ENCODE peak calls at places on chromosomes 16 and 17, in seven cellular contexts. K is psoas muscle, W is fibroblast of lung, S is Peyer's patch, B is PC-3, P is mucosa of descending colon, C is HFF-Myc. F is an unnamed sample.
A peak's percentile ranks its signal among the peaks of the same experiment; 100 is the strongest.

GRCh38 chr17:39921323-39921722 is 2.9 kb upstream of the GSDMB start:
- DNase-seq in K (no peak), W (no peak), S (no peak), B (no peak), P (no peak), C (no peak), F (peak; percentile 44)

GRCh38 chr17:32303861-32304288 is 38.1 kb downstream of the C17orf75 start:
- DNase-seq in K (no peak), W (no peak), S (no peak), B (no peak), P (no peak), C (no peak), F (no peak)

GRCh38 chr17:67891481-67892119 is 66.3 kb downstream of the BPTF start:
- DNase-seq in K (no peak), W (peak; percentile 54), S (no peak), B (peak; percentile 73), P (no peak), C (no peak), F (no peak)

GRCh38 chr17:74972107-74972972 is at the start of gene HID1:
- DNase-seq in K (peak; percentile 68), W (no peak), S (peak; percentile 91), B (peak; percentile 88), P (peak; percentile 83), C (no peak), F (peak; percentile 61)

GRCh38 chr17:5789443-5789842 is 205.1 kb upstream of the NLRP1 start:
- DNase-seq in K (no peak), W (peak; percentile 51), S (no peak), B (no peak), P (no peak), C (no peak), F (no peak)

GRCh38 chr17:67716405-67716798 is 1.3 kb upstream of the NOL11 start:
- DNase-seq in K (no peak), W (no peak), S (no peak), B (no peak), P (no peak), C (no peak), F (no peak)

GRCh38 chr17:80939151-80940145 is 52.2 kb upstream of the CHMP6 start:
- DNase-seq in K (peak; percentile 39), W (no peak), S (no peak), B (no peak), P (no peak), C (no peak), F (no peak)

GRCh38 chr17:22266231-22266630 is 573.9 kb downstream of the KCNJ18 start:
- DNase-seq in K (no peak), W (no peak), S (no peak), B (no peak), P (no peak), C (no peak), F (no peak)

GRCh38 chr17:59426031-59426430 is 94.6 kb downstream of the YPEL2 start:
- DNase-seq in K (no peak), W (no peak), S (no peak), B (no peak), P (no peak), C (no peak), F (no peak)

GRCh38 chr16:58116046-58116445 is 13.1 kb downstream of the CFAP20 start:
- DNase-seq in K (no peak), W (no peak), S (no peak), B (no peak), P (no peak), C (no peak), F (no peak)

GRCh38 chr17:29394761-29395160 is 4.6 kb downstream of the TAOK1 start:
- DNase-seq in K (no peak), W (no peak), S (no peak), B (no peak), P (no peak), C (no peak), F (no peak)

GRCh38 chr16:4373909-4374742 is 2.5 kb downstream of the VASN start:
- DNase-seq in K (peak; percentile 85), W (peak; percentile 97), S (no peak), B (peak; percentile 48), P (no peak), C (no peak), F (no peak)

GRCh38 chr16:86516618-86517003 is 6.3 kb downstream of the FOXF1 start:
- DNase-seq in K (peak; percentile 28), W (peak; percentile 67), S (peak; percentile 50), B (no peak), P (no peak), C (no peak), F (no peak)

GRCh38 chr16:87674405-87674804 is 72.1 kb downstream of the JPH3 start:
- DNase-seq in K (no peak), W (no peak), S (no peak), B (no peak), P (no peak), C (no peak), F (no peak)

GRCh38 chr17:76683011-76683755 is 27.6 kb downstream of the MXRA7 start:
- DNase-seq in K (no peak), W (no peak), S (no peak), B (no peak), P (peak; percentile 25), C (no peak), F (no peak)

GRCh38 chr17:76683921-76684745 is 26.6 kb downstream of the MXRA7 start:
- DNase-seq in K (no peak), W (no peak), S (no peak), B (no peak), P (peak; percentile 38), C (no peak), F (no peak)

GRCh38 chr17:76682306-76682705 is 28.5 kb downstream of the MXRA7 start:
- DNase-seq in K (peak; percentile 68), W (peak; percentile 90), S (no peak), B (no peak), P (no peak), C (no peak), F (no peak)

GRCh38 chr17:76679242-76679641 is 31.5 kb downstream of the MXRA7 start:
- DNase-seq in K (no peak), W (no peak), S (no peak), B (no peak), P (no peak), C (no peak), F (no peak)

DNA sequence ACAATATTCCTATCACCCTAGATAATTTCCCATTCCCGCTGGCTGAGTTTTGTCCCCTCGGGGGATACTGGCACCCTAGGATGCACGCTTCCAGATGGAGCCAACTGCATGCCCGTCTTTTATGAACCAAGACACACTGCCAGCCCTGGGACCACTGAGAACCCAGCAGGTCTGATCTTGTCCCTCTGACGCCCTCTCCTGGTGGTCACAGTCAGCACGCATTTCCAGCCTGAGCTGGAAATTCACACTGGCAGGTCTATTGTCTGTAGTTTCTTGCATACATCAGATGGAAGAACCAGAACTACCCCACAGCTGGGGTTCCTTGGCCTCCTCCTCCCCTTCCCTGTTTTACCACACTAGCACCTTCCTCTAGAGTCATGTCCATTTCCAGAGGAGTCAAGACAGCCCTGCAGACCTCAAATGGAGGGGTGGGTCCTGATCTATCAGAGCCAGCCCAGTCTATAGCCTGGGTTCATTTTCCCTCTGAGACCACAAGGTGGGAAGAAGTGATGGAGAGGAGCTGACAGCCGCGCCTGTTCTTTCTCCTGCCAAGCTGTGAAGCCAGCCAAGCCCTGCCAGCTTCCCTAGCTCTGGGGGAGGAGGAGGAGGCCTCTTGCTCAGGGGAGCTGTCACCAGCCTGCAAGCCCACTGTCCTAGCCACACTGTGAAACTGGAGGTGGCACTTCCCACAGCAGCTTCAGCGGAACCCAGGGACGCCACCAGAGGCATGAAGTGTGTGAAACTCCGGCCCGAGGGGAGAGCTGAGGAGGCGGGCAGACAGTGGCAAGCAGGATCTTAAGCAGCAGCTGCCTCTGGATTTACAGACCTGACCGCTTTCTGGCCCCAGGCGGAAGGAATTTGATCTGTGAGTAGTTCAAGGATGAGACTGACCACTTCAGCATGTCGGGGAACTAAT is 29.3 kb downstream of the MXRA7 start:
- DNase-seq in K (peak; percentile 74), W (peak; percentile 52), S (peak; percentile 78), B (peak; percentile 83), P (peak; percentile 74), C (no peak), F (no peak)
- H3K4me3 ChIP-seq in K (no peak overlapping the region), W (no peak overlapping the region), S (no peak overlapping the region), B (no peak overlapping the region), P (no peak overlapping the region), C (no peak overlapping the region), F (no peak overlapping the region)

GRCh38 chr17:17391575-17392370 is 85.0 kb upstream of the MED9 start:
- DNase-seq in K (peak; percentile 26), W (peak; percentile 57), S (no peak), B (peak; percentile 32), P (no peak), C (no peak), F (peak; percentile 28)
- TF ChIP-seq CTCF in K (no peak), W (no peak), S (no peak), B (no peak), P (no peak), C (no peak), F (no peak)

DNA sequence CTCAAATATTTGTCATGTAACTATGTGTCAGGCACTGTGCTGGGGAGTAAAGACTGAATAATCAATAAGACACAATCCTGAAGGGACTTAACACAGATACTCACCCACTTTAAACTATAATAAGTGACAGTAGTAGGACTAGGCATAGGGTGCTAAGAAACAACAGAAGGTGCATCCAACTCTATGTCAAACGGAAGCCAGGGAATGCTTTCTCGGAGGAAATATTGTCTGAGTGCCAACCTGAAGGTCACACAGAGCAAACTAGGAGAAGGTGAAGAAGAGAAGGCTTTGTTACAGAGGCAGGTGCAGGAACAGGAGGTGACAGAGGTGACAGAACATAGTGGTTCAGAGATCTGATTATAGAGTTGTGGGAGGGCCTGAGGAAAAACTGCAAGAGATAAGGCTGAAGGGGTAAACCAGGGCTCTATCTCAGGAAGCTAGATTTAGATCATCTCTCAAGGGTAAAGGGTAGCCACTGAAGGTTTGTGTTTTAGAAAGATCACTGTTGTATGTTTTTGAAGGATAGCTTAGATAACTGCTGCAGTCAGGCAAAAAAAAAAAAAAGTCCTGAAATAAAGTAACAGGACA is 85.4 kb upstream of the NETO2 start:
- DNase-seq in K (no peak), W (no peak), S (no peak), B (no peak), P (no peak), C (no peak), F (no peak)
- H3K4me3 ChIP-seq in K (no peak overlapping the region), W (no peak overlapping the region), S (no peak overlapping the region), B (no peak overlapping the region), P (no peak overlapping the region), C (no peak overlapping the region), F (no peak overlapping the region)

DNA sequence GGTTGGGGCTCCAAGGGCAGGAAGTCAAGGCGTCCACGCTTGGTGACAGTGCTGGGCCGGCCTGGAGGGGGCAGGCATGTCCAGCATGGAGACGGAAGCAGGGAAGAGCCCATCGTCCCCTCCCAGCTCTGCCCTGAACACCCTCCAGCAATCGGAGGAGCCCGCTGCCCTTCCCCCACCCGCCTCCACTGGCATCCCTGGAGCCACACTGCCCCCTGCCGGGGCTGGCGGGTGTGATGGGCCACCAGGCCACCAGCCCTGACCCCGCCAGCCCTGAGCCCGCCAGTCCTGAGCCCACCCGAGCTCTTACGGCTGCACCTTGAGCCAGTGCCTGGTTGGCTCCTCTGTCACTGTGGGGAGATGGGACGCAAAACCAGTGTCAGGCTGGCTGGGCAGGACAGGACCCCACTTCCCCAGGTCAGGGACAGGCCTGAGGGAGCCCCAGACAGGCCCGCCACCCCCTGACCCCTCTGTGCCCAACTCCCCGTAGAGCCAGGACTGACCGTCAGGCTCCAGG is 4.1 kb upstream of the CDH15 start:
- DNase-seq in K (peak; percentile 93), W (peak; percentile 55), S (peak; percentile 90), B (peak; percentile 78), P (peak; percentile 90), C (peak; percentile 26), F (peak; percentile 80)
- TF ChIP-seq CTCF in K (peak; percentile 80), W (peak; percentile 84), S (peak; percentile 93), B (peak; percentile 73), P (peak; percentile 79), C (peak; percentile 88), F (peak; percentile 93)

GRCh38 chr17:21075739-21076085 is 32.9 kb upstream of the USP22 start:
- DNase-seq in K (no peak), W (no peak), S (no peak), B (no peak), P (no peak), C (no peak), F (no peak)
- H3K4me3 ChIP-seq in K (peak overlapping the region; percentile 57), W (no peak overlapping the region), S (no peak overlapping the region), B (no peak overlapping the region), P (no peak overlapping the region), C (no peak overlapping the region), F (no peak overlapping the region)